ENCODE peak calls at places on chromosomes 11 and 22, in four cellular contexts. B, I, T and C are unnamed samples.

GRCh38 chr11:61071208-61071681 is 31.0 kb upstream of the CD5 start:
- DNase-seq in I (peak), T (no peak), B (no peak), C (no peak)

GRCh38 chr11:118913411-118914125 is 12.2 kb downstream of the BCL9L start:
- DNase-seq in B (no peak), I (no peak), T (no peak), C (no peak)

GRCh38 chr11:110355011-110355744 is 58.8 kb upstream of the RDX start:
- DNase-seq in T (no peak), I (no peak), B (no peak), C (no peak)

GRCh38 chr22:24474221-24474620 is 20.9 kb upstream of the UPB1 start:
- DNase-seq in I (no peak), T (no peak), B (no peak), C (no peak)

GRCh38 chr11:75277211-75277805 is 36.7 kb downstream of the TPBGL start:
- DNase-seq in I (no peak), B (no peak), T (no peak), C (no peak)

GRCh38 chr11:128506999-128507591 is 80.3 kb downstream of the ETS1 start:
- DNase-seq in B (peak), T (peak), I (no peak), C (no peak)

GRCh38 chr11:34972892-34973291 is 56.5 kb downstream of the PDHX start:
- DNase-seq in I (no peak), T (no peak), B (no peak), C (no peak)

GRCh38 chr11:32446227-32446626 is 10.9 kb upstream of the WT1 start:
- DNase-seq in T (no peak), I (no peak), B (no peak), C (no peak)

GRCh38 chr11:84543367-84544159 is 1083.6 kb downstream of the DLG2 start:
- DNase-seq in B (no peak), T (no peak), I (no peak), C (no peak)

GRCh38 chr22:39170825-39171622 is 18.5 kb upstream of the CBX7 start:
- DNase-seq in I (peak), B (peak), T (peak), C (peak)

GRCh38 chr11:68966894-68967780 is 13.6 kb downstream of the MRGPRD start:
- DNase-seq in T (peak), I (no peak), B (no peak), C (no peak)